ENCODE peak calls at places on chromosomes 4 and X, in nine cellular contexts. One of them, this sample, is unnamed.

GRCh38 chrX:41984628-41985027 is 61.3 kb upstream of the CASK start:
- DNase-seq in GM12865: no peak
- DNase-seq in AG08396: no peak
- DNase-seq in neural crest cell: no peak
- DNase-seq in effector memory CD8-positive, alpha-beta T cell: no peak
- DNase-seq in stromal cell of bone marrow: no peak
- DNase-seq in hepatocyte: peak
- DNase-seq in neural progenitor cell: no peak
- DNase-seq in NCI-H1092: no peak
- DNase-seq in this sample: no peak

GRCh38 chrX:39941332-39941920 is 156.3 kb downstream of the BCOR start:
- DNase-seq in GM12865: no peak
- DNase-seq in AG08396: no peak
- DNase-seq in neural crest cell: no peak
- DNase-seq in effector memory CD8-positive, alpha-beta T cell: no peak
- DNase-seq in stromal cell of bone marrow: no peak
- DNase-seq in hepatocyte: no peak
- DNase-seq in neural progenitor cell: peak
- DNase-seq in NCI-H1092: no peak
- DNase-seq in this sample: no peak

GRCh38 chr4:64192731-64193412 is 216.4 kb downstream of the TECRL start:
- DNase-seq in GM12865: no peak
- DNase-seq in AG08396: no peak
- DNase-seq in neural crest cell: no peak
- DNase-seq in effector memory CD8-positive, alpha-beta T cell: no peak
- DNase-seq in stromal cell of bone marrow: no peak
- DNase-seq in hepatocyte: no peak
- DNase-seq in neural progenitor cell: no peak
- DNase-seq in NCI-H1092: no peak
- DNase-seq in this sample: no peak

GRCh38 chrX:121333942-121334341 is 286.5 kb downstream of the GLUD2 start:
- DNase-seq in GM12865: no peak
- DNase-seq in AG08396: no peak
- DNase-seq in neural crest cell: no peak
- DNase-seq in effector memory CD8-positive, alpha-beta T cell: no peak
- DNase-seq in stromal cell of bone marrow: no peak
- DNase-seq in hepatocyte: peak
- DNase-seq in neural progenitor cell: peak
- DNase-seq in NCI-H1092: no peak
- DNase-seq in this sample: no peak

GRCh38 chrX:46903458-46904242 is 8.6 kb upstream of the JADE3 start:
- DNase-seq in GM12865: peak
- DNase-seq in AG08396: peak
- DNase-seq in neural crest cell: peak
- DNase-seq in effector memory CD8-positive, alpha-beta T cell: peak
- DNase-seq in stromal cell of bone marrow: peak
- DNase-seq in hepatocyte: peak
- DNase-seq in neural progenitor cell: peak
- DNase-seq in NCI-H1092: peak
- DNase-seq in this sample: peak

GRCh38 chrX:1462596-1463251 is 10.0 kb upstream of the ASMTL start:
- DNase-seq in GM12865: no peak
- DNase-seq in AG08396: peak
- DNase-seq in neural crest cell: no peak
- DNase-seq in effector memory CD8-positive, alpha-beta T cell: peak
- DNase-seq in stromal cell of bone marrow: peak
- DNase-seq in hepatocyte: peak
- DNase-seq in neural progenitor cell: no peak
- DNase-seq in NCI-H1092: no peak
- DNase-seq in this sample: no peak

GRCh38 chr4:35228318-35228717 is 1016.0 kb downstream of the ARAP2 start:
- DNase-seq in GM12865: no peak
- DNase-seq in AG08396: no peak
- DNase-seq in neural crest cell: no peak
- DNase-seq in effector memory CD8-positive, alpha-beta T cell: no peak
- DNase-seq in stromal cell of bone marrow: no peak
- DNase-seq in hepatocyte: no peak
- DNase-seq in neural progenitor cell: no peak
- DNase-seq in NCI-H1092: no peak
- DNase-seq in this sample: no peak

GRCh38 chr4:7506119-7506518 is 71.4 kb upstream of the PSAPL1 start:
- DNase-seq in GM12865: no peak
- DNase-seq in AG08396: no peak
- DNase-seq in neural crest cell: no peak
- DNase-seq in effector memory CD8-positive, alpha-beta T cell: no peak
- DNase-seq in stromal cell of bone marrow: no peak
- DNase-seq in hepatocyte: no peak
- DNase-seq in neural progenitor cell: no peak
- DNase-seq in NCI-H1092: no peak
- DNase-seq in this sample: no peak

GRCh38 chrX:97027384-97027922 is 143.7 kb downstream of the RPA4 start:
- DNase-seq in GM12865: no peak
- DNase-seq in AG08396: no peak
- DNase-seq in neural crest cell: no peak
- DNase-seq in effector memory CD8-positive, alpha-beta T cell: no peak
- DNase-seq in stromal cell of bone marrow: no peak
- DNase-seq in hepatocyte: no peak
- DNase-seq in neural progenitor cell: peak
- DNase-seq in NCI-H1092: peak
- DNase-seq in this sample: no peak

This sample was measured in foreskin melanocyte.